ENCODE peak calls at places on chromosomes 7 and 10, in ten cellular contexts. One of them, this sample, is unnamed.

GRCh38 chr10:649445-649797 is 40.0 kb downstream of the DIP2C start:
- DNase-seq in stomach: no peak
- DNase-seq in body of pancreas: no peak
- DNase-seq in IMR-90: no peak
- DNase-seq in ovary: no peak
- DNase-seq in sigmoid colon: no peak
- DNase-seq in transverse colon: no peak
- DNase-seq in K562: no peak
- DNase-seq in tibial nerve: no peak
- DNase-seq in adrenal gland: no peak
- DNase-seq in this sample: no peak

GRCh38 chr10:11823989-11824346 is 812 bp downstream of the PROSER2 start:
- DNase-seq in stomach: no peak
- DNase-seq in body of pancreas: no peak
- DNase-seq in IMR-90: peak; percentile 15
- DNase-seq in ovary: no peak
- DNase-seq in sigmoid colon: no peak
- DNase-seq in transverse colon: no peak
- DNase-seq in K562: no peak
- DNase-seq in tibial nerve: no peak
- DNase-seq in adrenal gland: no peak
- DNase-seq in this sample: no peak

GRCh38 chr7:727104-727805 is at the start of gene PRKAR1B:
- DNase-seq in stomach: no peak
- DNase-seq in body of pancreas: no peak
- DNase-seq in IMR-90: no peak
- DNase-seq in ovary: peak; percentile 50
- DNase-seq in sigmoid colon: peak; percentile 58
- DNase-seq in transverse colon: peak; percentile 61
- DNase-seq in K562: peak; percentile 66
- DNase-seq in tibial nerve: no peak
- DNase-seq in adrenal gland: no peak
- DNase-seq in this sample: peak; percentile 93

GRCh38 chr10:128723631-128724205 is 597.5 kb upstream of the MKI67 start:
- DNase-seq in stomach: no peak
- DNase-seq in body of pancreas: no peak
- DNase-seq in IMR-90: no peak
- DNase-seq in ovary: no peak
- DNase-seq in sigmoid colon: no peak
- DNase-seq in transverse colon: no peak
- DNase-seq in K562: no peak
- DNase-seq in tibial nerve: no peak
- DNase-seq in adrenal gland: no peak
- DNase-seq in this sample: no peak

GRCh38 chr10:91159254-91159783 is 61.1 kb upstream of the PCGF5 start:
- DNase-seq in stomach: no peak
- DNase-seq in body of pancreas: no peak
- DNase-seq in IMR-90: no peak
- DNase-seq in ovary: no peak
- DNase-seq in sigmoid colon: no peak
- DNase-seq in transverse colon: no peak
- DNase-seq in K562: no peak
- DNase-seq in tibial nerve: no peak
- DNase-seq in adrenal gland: no peak
- DNase-seq in this sample: no peak

GRCh38 chr7:38411404-38411803 is 138.0 kb upstream of the TARP start:
- DNase-seq in stomach: no peak
- DNase-seq in body of pancreas: no peak
- DNase-seq in IMR-90: peak; percentile 13
- DNase-seq in ovary: no peak
- DNase-seq in sigmoid colon: no peak
- DNase-seq in transverse colon: no peak
- DNase-seq in K562: peak; percentile 54
- DNase-seq in tibial nerve: no peak
- DNase-seq in adrenal gland: no peak
- DNase-seq in this sample: no peak

GRCh38 chr10:35324196-35324595 is 12.1 kb upstream of the CCNY start:
- DNase-seq in stomach: no peak
- DNase-seq in body of pancreas: no peak
- DNase-seq in IMR-90: peak; percentile 72
- DNase-seq in ovary: no peak
- DNase-seq in sigmoid colon: no peak
- DNase-seq in transverse colon: no peak
- DNase-seq in K562: no peak
- DNase-seq in tibial nerve: no peak
- DNase-seq in adrenal gland: no peak
- DNase-seq in this sample: no peak

GRCh38 chr10:16828731-16829175 is 11.5 kb upstream of the RSU1 start:
- DNase-seq in stomach: no peak
- DNase-seq in body of pancreas: peak; percentile 30
- DNase-seq in IMR-90: peak; percentile 83
- DNase-seq in ovary: no peak
- DNase-seq in sigmoid colon: no peak
- DNase-seq in transverse colon: peak; percentile 10
- DNase-seq in K562: peak; percentile 12
- DNase-seq in tibial nerve: no peak
- DNase-seq in adrenal gland: peak; percentile 31
- DNase-seq in this sample: no peak

GRCh38 chr7:22579961-22580360 is 80.0 kb upstream of the STEAP1B start:
- DNase-seq in stomach: no peak
- DNase-seq in body of pancreas: no peak
- DNase-seq in IMR-90: no peak
- DNase-seq in ovary: no peak
- DNase-seq in sigmoid colon: no peak
- DNase-seq in transverse colon: no peak
- DNase-seq in K562: no peak
- DNase-seq in tibial nerve: no peak
- DNase-seq in adrenal gland: no peak
- DNase-seq in this sample: no peak

GRCh38 chr7:22574756-22575517 is 74.9 kb upstream of the STEAP1B start:
- DNase-seq in stomach: no peak
- DNase-seq in body of pancreas: no peak
- DNase-seq in IMR-90: no peak
- DNase-seq in ovary: no peak
- DNase-seq in sigmoid colon: no peak
- DNase-seq in transverse colon: no peak
- DNase-seq in K562: no peak
- DNase-seq in tibial nerve: no peak
- DNase-seq in adrenal gland: no peak
- DNase-seq in this sample: no peak

GRCh38 chr7:22578048-22578770 is 78.2 kb upstream of the STEAP1B start:
- DNase-seq in stomach: no peak
- DNase-seq in body of pancreas: no peak
- DNase-seq in IMR-90: peak; percentile 85
- DNase-seq in ovary: no peak
- DNase-seq in sigmoid colon: no peak
- DNase-seq in transverse colon: no peak
- DNase-seq in K562: no peak
- DNase-seq in tibial nerve: no peak
- DNase-seq in adrenal gland: no peak
- DNase-seq in this sample: no peak

GRCh38 chr7:22581099-22581498 is 81.1 kb upstream of the STEAP1B start:
- DNase-seq in stomach: no peak
- DNase-seq in body of pancreas: no peak
- DNase-seq in IMR-90: no peak
- DNase-seq in ovary: no peak
- DNase-seq in sigmoid colon: no peak
- DNase-seq in transverse colon: no peak
- DNase-seq in K562: no peak
- DNase-seq in tibial nerve: no peak
- DNase-seq in adrenal gland: no peak
- DNase-seq in this sample: no peak

GRCh38 chr7:22576941-22577927 is 77.2 kb upstream of the STEAP1B start:
- DNase-seq in stomach: no peak
- DNase-seq in body of pancreas: peak; percentile 46
- DNase-seq in IMR-90: peak; percentile 98
- DNase-seq in ovary: no peak
- DNase-seq in sigmoid colon: peak; percentile 79
- DNase-seq in transverse colon: no peak
- DNase-seq in K562: no peak
- DNase-seq in tibial nerve: peak; percentile 75
- DNase-seq in adrenal gland: peak; percentile 35
- DNase-seq in this sample: no peak
- TF ChIP-seq POLR2A in stomach: no peak
- TF ChIP-seq POLR2A in body of pancreas: no peak
- TF ChIP-seq POLR2A in IMR-90: no peak
- TF ChIP-seq POLR2A in ovary: no peak
- TF ChIP-seq POLR2A in sigmoid colon: no peak
- TF ChIP-seq POLR2A in transverse colon: no peak
- TF ChIP-seq POLR2A in K562: no peak
- TF ChIP-seq POLR2A in tibial nerve: no peak
- TF ChIP-seq POLR2A in adrenal gland: no peak
- TF ChIP-seq POLR2A in this sample: no peak

DNA sequence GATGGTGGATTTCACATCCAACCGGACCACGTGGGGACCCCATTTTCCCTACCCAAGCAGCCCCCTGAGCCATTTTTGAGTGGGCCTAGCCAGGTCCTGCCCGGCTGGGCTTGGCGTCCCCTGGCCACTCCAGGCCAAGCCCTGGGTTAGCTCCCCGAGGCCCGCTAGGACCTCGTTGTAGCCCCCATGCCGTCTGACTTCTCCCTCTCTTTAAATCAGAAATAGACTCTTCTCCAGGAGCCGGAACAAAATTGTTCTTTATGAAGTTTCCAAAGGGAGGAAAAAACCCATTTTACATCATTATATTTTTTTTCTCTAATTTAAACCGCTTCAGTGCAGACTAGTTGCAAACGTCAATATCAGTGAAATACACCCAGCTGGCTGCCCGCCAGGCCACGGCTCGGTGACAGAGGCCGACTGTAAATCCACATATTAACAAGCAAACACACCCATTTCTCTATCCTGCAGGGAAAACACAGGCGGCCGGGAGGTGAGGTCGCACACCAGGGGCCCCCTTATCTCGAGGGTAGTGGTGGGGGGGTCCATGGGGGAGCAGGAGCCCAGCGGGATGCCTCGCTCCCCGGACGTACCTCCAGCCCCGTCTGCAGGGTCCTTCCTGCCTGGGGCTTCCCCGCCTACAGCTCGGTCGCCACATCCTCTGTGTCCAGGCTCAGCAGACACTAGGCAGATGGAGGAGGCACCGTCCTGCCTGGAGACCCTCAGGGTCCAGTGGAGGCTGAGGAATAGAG is 72.7 kb downstream of the ELFN1 start:
- DNase-seq in stomach: peak; percentile 76
- DNase-seq in body of pancreas: peak; percentile 62
- DNase-seq in IMR-90: peak; percentile 14
- DNase-seq in ovary: peak; percentile 69
- DNase-seq in sigmoid colon: no peak
- DNase-seq in transverse colon: peak; percentile 77
- DNase-seq in K562: peak; percentile 87
- DNase-seq in tibial nerve: peak; percentile 57
- DNase-seq in adrenal gland: peak; percentile 56
- DNase-seq in this sample: peak; percentile 79
- TF ChIP-seq POLR2A in stomach: no peak
- TF ChIP-seq POLR2A in body of pancreas: no peak
- TF ChIP-seq POLR2A in IMR-90: no peak
- TF ChIP-seq POLR2A in ovary: no peak
- TF ChIP-seq POLR2A in sigmoid colon: no peak
- TF ChIP-seq POLR2A in transverse colon: no peak
- TF ChIP-seq POLR2A in K562: no peak
- TF ChIP-seq POLR2A in tibial nerve: no peak
- TF ChIP-seq POLR2A in adrenal gland: no peak
- TF ChIP-seq POLR2A in this sample: no peak

DNA sequence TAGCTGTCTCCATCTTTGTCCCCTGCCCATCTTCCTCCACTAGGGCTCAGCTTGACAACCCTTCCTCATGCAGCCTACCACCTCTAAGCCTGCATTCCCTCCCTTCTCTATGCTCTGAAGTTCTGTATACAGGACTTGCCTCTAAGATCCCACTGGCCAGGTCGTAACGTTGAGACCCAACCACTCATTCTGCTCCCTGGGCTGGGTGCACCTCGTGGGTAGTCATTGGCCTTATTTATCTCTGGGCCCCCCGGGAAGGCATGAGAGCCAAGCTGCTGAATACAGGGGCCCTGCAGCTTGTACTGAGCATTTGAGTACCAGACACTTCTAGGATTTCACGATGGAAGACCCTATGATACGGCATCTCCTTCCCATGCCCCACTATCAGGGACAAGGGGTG is 31.2 kb downstream of the MYL10 start:
- DNase-seq in stomach: no peak
- DNase-seq in body of pancreas: no peak
- DNase-seq in IMR-90: no peak
- DNase-seq in ovary: no peak
- DNase-seq in sigmoid colon: no peak
- DNase-seq in transverse colon: no peak
- DNase-seq in K562: no peak
- DNase-seq in tibial nerve: no peak
- DNase-seq in adrenal gland: no peak
- DNase-seq in this sample: no peak
- TF ChIP-seq POLR2A in stomach: no peak
- TF ChIP-seq POLR2A in body of pancreas: no peak
- TF ChIP-seq POLR2A in IMR-90: no peak
- TF ChIP-seq POLR2A in ovary: no peak
- TF ChIP-seq POLR2A in sigmoid colon: no peak
- TF ChIP-seq POLR2A in transverse colon: no peak
- TF ChIP-seq POLR2A in K562: no peak
- TF ChIP-seq POLR2A in tibial nerve: no peak
- TF ChIP-seq POLR2A in adrenal gland: no peak
- TF ChIP-seq POLR2A in this sample: no peak

GRCh38 chr10:6271663-6272062 is 68.9 kb downstream of the PFKFB3 start:
- DNase-seq in stomach: no peak
- DNase-seq in body of pancreas: no peak
- DNase-seq in IMR-90: no peak
- DNase-seq in ovary: no peak
- DNase-seq in sigmoid colon: no peak
- DNase-seq in transverse colon: no peak
- DNase-seq in K562: no peak
- DNase-seq in tibial nerve: no peak
- DNase-seq in adrenal gland: no peak
- DNase-seq in this sample: no peak
- TF ChIP-seq POLR2A in stomach: no peak
- TF ChIP-seq POLR2A in body of pancreas: no peak
- TF ChIP-seq POLR2A in IMR-90: no peak
- TF ChIP-seq POLR2A in ovary: no peak
- TF ChIP-seq POLR2A in sigmoid colon: no peak
- TF ChIP-seq POLR2A in transverse colon: no peak
- TF ChIP-seq POLR2A in K562: no peak
- TF ChIP-seq POLR2A in tibial nerve: no peak
- TF ChIP-seq POLR2A in adrenal gland: no peak
- TF ChIP-seq POLR2A in this sample: no peak

DNA sequence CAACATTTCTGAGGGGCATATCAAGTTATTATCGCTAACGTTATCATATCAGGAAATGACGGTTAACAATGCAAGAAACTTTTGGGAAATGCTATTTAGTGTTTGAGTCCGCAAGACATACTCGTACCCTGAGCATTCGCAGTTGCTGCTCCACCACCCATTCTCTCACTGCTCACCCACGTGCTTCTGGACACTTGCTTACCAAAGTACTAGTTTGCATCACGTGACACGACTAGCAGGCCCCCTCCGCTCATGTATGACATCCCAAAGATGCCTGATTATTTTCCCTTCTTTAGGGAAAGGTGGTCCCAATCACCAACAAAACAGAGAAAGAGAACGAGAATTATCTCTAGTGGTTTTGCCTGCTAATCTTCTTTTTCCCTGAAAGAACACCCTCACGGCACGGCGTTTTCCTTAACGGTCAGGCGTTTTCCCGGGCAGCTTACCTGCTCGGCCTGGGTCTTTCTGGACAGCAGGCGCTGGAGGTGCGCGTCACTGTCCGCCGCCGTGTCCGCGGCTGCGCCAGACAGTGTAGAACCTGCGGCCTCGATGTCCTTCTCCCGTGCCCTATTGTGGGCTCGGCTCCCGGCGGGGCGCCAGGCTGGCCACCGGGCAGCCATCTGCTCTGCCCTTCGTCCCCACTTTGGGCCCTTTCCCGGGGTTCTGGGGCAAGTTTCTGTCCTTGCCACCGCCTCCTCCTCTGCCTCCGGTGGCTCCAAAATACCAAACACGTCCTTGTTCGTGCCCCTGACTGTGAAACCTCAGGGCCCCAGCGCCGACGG is at the start of gene SUPV3L1:
- DNase-seq in stomach: peak; percentile 87
- DNase-seq in body of pancreas: peak; percentile 88
- DNase-seq in IMR-90: peak; percentile 98
- DNase-seq in ovary: peak; percentile 93
- DNase-seq in sigmoid colon: peak; percentile 96
- DNase-seq in transverse colon: peak; percentile 92
- DNase-seq in K562: peak; percentile 99
- DNase-seq in tibial nerve: peak; percentile 95
- DNase-seq in adrenal gland: peak; percentile 95
- DNase-seq in this sample: peak; percentile 84
- TF ChIP-seq POLR2A in stomach: no peak
- TF ChIP-seq POLR2A in body of pancreas: peak; percentile 39
- TF ChIP-seq POLR2A in IMR-90: peak; percentile 88
- TF ChIP-seq POLR2A in ovary: peak; percentile 59
- TF ChIP-seq POLR2A in sigmoid colon: peak; percentile 75
- TF ChIP-seq POLR2A in transverse colon: peak; percentile 92
- TF ChIP-seq POLR2A in K562: peak; percentile 92
- TF ChIP-seq POLR2A in tibial nerve: peak; percentile 14
- TF ChIP-seq POLR2A in adrenal gland: peak; percentile 68
- TF ChIP-seq POLR2A in this sample: peak; percentile 52